ENCODE peak calls at places on chromosomes 13 and 19, in eight cellular contexts. E is AG04450; J is ovary; H is AG10803; Q is ascending aorta; T is fibroblast of mammary gland; Y is CD8-positive, alpha-beta T cell; C is adrenal gland. I is an unnamed sample.

GRCh38 chr13:52118595-52118994 is 10.3 kb downstream of the NEK5 start:
- DNase-seq in E (no peak), J (no peak), H (no peak), Q (no peak), T (no peak), Y (no peak), C (no peak), I (no peak)

GRCh38 chr19:18590273-18591272 is 2.0 kb downstream of the REX1BD start:
- DNase-seq in E (no peak), J (peak), H (peak), Q (no peak), T (peak), Y (no peak), C (no peak), I (peak)

GRCh38 chr13:83929147-83929546 is 46.9 kb upstream of the SLITRK1 start:
- DNase-seq in E (no peak), J (no peak), H (no peak), Q (no peak), T (no peak), Y (no peak), C (no peak), I (no peak)

GRCh38 chr19:16118489-16119033 is 6.9 kb downstream of the RAB8A start:
- DNase-seq in E (no peak), J (no peak), H (no peak), Q (no peak), T (no peak), Y (no peak), C (peak), I (no peak)

GRCh38 chr13:96744665-96745331 is 249.5 kb downstream of the OXGR1 start:
- DNase-seq in E (no peak), J (no peak), H (no peak), Q (no peak), T (no peak), Y (no peak), C (no peak), I (no peak)

GRCh38 chr13:86464193-86464592 is 665.0 kb upstream of the SLITRK6 start:
- DNase-seq in E (no peak), J (no peak), H (no peak), Q (no peak), T (no peak), Y (no peak), C (no peak), I (no peak)

GRCh38 chr19:4342421-4343055 is 824 bp upstream of the MPND start:
- DNase-seq in E (peak), J (peak), H (peak), Q (peak), T (peak), Y (peak), C (peak), I (peak)

GRCh38 chr13:77832339-77833100 is 86.1 kb downstream of the EDNRB start:
- DNase-seq in E (no peak), J (no peak), H (peak), Q (no peak), T (peak), Y (no peak), C (no peak), I (peak)

GRCh38 chr19:18541992-18542935 is 1.1 kb downstream of the FKBP8 start:
- DNase-seq in E (no peak), J (no peak), H (no peak), Q (no peak), T (no peak), Y (no peak), C (no peak), I (no peak)

GRCh38 chr13:86976521-86977324 is 694.4 kb upstream of the SLITRK5 start:
- DNase-seq in E (no peak), J (no peak), H (no peak), Q (no peak), T (peak), Y (no peak), C (no peak), I (no peak)

GRCh38 chr19:10419646-10420443 is 493 bp upstream of the PDE4A start:
- DNase-seq in E (no peak), J (no peak), H (no peak), Q (no peak), T (peak), Y (no peak), C (no peak), I (peak)

GRCh38 chr19:31354316-31354715 is 5.1 kb upstream of the TSHZ3 start:
- DNase-seq in E (no peak), J (no peak), H (no peak), Q (no peak), T (no peak), Y (no peak), C (no peak), I (no peak)

GRCh38 chr13:49679244-49679643 is 12.0 kb downstream of the EBPL start:
- DNase-seq in E (no peak), J (no peak), H (no peak), Q (no peak), T (no peak), Y (no peak), C (no peak), I (peak)

GRCh38 chr13:110254751-110255553 is 52.0 kb downstream of the COL4A1 start:
- DNase-seq in E (no peak), J (no peak), H (no peak), Q (no peak), T (no peak), Y (no peak), C (no peak), I (peak)

GRCh38 chr19:3976495-3977241 is 5.8 kb upstream of the DAPK3 start:
- DNase-seq in E (no peak), J (peak), H (peak), Q (no peak), T (peak), Y (no peak), C (peak), I (no peak)

DNA sequence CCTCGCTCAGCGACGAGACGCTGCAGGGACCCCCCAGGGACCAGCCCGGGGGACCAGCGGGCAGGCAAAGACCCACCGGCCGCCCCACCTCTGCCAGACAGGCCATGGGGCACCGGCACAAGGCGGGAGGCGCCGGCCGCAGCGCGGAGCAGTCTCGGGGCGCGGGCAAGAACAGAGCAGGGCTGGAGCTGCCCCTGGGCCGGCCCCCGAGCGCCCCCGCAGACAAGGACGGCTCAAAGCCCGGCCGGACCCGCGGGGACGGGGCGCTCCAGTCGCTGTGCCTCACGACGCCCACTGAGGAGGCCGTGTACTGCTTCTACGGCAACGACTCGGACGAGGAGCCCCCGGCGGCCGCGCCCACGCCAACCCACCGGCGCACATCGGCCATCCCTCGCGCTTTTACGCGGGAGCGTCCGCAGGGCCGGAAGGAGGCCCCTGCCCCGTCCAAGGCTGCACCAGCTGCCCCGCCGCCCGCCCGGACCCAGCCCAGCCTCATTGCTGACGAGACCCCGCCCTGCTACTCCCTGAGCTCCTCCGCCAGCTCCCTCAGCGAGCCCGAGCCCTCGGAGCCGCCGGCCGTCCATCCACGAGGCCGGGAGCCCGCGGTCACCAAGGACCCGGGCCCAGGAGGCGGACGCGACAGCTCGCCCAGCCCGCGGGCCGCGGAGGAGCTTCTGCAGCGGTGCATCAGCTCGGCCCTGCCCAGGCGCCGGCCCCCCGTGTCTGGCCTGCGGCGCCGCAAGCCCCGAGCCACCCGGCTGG is 11.3 kb downstream of the C19orf25 start:
- DNase-seq in E (no peak), J (peak), H (no peak), Q (no peak), T (no peak), Y (no peak), C (no peak), I (no peak)
- H3K4me3 ChIP-seq in E (no peak), J (no peak), H (no peak), Q (peak), T (no peak), Y (no peak), C (no peak), I (no peak)

DNA sequence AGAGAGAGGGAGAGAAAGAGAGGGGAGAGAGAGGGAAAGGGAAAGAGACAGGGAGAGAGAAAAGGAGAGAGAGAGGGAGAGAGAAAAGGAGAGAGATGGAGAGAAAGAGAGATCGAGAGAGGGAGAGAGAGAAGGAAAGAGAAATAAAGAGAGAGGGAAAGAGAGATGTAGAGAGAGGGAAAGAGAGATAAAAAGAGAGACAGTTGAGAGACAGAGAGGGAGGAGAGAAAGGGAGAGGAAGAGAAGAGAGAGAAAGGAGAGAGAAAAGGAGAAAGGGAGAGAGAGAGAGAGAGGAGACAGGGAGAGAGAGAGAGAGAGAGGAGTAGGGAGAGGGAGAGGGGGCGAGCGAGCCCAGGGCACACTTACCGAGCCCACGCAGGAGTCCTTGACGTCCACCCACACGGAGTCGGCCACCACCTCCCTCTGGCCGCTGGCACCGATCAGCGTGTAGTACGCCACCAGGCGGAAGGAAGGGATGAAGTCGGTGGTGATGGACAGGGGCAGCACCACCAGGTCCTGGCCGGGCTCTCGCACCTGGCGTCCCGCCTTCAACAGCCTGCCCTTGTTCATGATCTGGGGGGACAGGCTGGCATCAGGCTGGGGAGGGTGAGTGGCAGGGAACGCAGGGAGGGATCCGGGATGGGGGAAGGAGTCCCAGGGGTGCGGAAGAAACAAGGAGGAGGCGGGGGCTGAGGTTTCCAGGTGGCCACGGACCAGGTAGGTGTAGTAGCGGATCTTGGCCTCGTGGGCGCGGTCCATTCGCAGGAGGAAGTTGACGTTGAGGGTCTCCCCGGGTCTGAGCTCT is 10.0 kb downstream of the C3 start:
- DNase-seq in E (no peak), J (no peak), H (no peak), Q (no peak), T (no peak), Y (no peak), C (no peak), I (no peak)
- TF ChIP-seq CTCF in E (no peak), J (no peak), H (no peak), Q (no peak), T (no peak), Y (no peak), C (no peak), I (no peak)

GRCh38 chr19:45682117-45682516 is 9.6 kb downstream of the SNRPD2 start:
- DNase-seq in E (no peak), J (no peak), H (no peak), Q (no peak), T (no peak), Y (no peak), C (no peak), I (no peak)
- H3K4me3 ChIP-seq in E (no peak), J (no peak), H (no peak), Q (no peak), T (no peak), Y (peak), C (no peak), I (no peak)

DNA sequence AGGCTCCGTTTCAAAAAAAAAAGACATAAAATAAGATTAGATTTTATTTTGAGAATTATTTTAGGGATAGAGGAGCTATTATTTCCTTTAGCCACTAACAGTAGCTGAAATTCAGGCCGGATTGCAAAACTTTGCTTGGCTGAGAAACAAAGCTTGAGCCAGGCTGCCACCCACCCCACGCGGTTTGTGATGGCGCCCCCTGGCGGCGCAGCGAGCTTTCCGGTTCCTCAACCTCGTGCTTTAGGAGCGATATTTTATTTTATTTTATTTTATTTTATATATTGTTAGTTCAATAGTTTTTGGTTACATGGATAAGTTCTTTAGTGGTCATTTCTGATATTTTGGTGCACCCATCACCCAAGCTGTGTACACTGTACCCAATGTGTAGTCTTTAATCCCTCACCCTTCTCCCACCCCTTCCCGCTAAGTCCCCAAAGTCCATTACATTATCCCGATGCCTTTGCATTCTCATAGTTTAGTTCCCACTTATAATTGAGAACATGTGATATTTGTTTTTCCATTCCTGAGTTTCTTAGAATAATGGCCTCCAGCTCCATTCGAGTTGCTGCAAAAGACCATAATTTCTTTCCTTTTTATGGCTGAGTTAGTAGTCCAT is 19.8 kb upstream of the CEACAM4 start:
- DNase-seq in E (no peak), J (no peak), H (peak), Q (no peak), T (peak), Y (peak), C (no peak), I (no peak)
- TF ChIP-seq CTCF in E (peak), J (no peak), H (peak), Q (no peak), T (peak), Y (peak), C (no peak), I (peak)

GRCh38 chr19:5975388-5975728 is 2.6 kb downstream of the RANBP3 start:
- DNase-seq in E (no peak), J (no peak), H (no peak), Q (no peak), T (no peak), Y (no peak), C (no peak), I (no peak)

GRCh38 chr19:5973867-5974635 is 3.9 kb downstream of the RANBP3 start:
- DNase-seq in E (no peak), J (no peak), H (no peak), Q (no peak), T (no peak), Y (no peak), C (no peak), I (no peak)

GRCh38 chr19:5973376-5973775 is 4.6 kb downstream of the RANBP3 start:
- DNase-seq in E (no peak), J (no peak), H (no peak), Q (no peak), T (no peak), Y (no peak), C (no peak), I (no peak)

GRCh38 chr19:5976768-5977167 is 1.2 kb downstream of the RANBP3 start:
- DNase-seq in E (no peak), J (no peak), H (no peak), Q (no peak), T (no peak), Y (no peak), C (no peak), I (no peak)

DNA sequence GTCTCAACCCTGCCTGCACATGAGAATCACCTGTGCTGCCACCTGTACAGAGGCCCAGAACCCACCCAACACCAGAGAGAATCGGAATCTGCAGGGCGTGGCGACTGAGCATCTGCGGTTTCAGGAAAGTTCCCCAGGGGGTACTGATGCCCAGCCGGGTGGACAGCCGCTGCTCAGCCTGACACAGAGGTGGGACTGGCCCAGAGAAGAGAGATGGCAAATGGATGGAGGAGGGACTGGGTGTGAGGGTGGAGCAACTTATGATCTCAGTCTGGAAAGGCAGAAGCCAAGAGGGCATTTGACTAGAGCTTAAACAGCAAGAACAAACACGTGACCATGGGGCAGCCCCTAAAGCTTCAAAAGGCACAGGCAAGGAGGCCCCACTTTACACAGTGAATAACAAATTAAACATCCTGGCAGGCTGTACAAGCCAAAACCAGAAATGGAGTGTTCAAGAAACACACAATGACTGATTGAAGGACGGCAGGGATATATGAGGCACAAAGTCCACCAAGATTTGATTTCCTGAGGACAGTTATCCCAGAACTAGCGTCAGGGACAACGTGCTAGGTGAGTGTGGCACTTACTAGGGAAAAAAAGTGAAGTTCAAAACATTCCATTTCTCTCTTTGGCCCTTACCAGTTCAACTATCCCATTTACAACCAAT is 3.1 kb downstream of the RANBP3 start:
- DNase-seq in E (no peak), J (no peak), H (no peak), Q (no peak), T (peak), Y (peak), C (no peak), I (no peak)
- H3K4me3 ChIP-seq in E (no peak), J (no peak), H (no peak), Q (no peak), T (no peak), Y (peak), C (no peak), I (no peak)

DNA sequence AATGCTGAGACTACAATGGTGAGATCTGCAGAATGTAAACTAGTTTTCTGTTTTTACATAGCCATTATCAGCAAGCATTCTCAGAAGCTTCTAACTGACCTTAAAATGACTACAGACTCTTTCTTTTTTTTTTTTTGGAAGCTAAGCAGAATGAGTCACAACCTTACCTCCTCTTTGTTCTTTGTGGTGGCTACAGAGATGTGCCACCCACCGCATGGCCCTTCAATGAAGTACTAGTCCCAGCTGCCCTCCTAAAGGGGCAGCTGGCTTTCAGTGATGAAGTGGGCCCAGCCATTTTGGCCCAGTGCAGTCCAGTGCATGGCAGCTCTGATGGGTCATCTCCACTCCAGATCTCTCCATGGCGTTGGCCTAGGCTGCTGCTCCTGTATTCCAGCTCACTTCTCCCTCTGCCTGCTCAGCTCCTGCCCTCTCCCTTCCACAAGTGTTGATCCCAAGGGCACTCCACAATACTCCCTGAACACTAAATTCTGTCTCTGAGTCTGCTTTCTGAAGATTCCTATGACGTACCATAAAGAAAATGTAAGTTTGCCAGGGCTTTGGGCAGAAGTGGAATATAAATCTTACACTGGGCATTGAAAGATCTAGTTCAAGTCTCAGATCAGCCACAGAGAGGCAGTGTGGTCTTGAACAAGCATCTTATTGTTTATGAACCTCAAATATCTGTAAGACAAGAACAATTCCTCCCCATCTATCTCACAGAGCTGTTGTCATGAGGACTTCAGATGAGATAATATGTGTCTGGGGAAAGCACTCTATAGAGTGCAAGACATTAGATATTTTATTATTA is 85.6 kb downstream of the RXFP2 start:
- DNase-seq in E (no peak), J (no peak), H (peak), Q (no peak), T (peak), Y (no peak), C (no peak), I (peak)
- TF ChIP-seq CTCF in E (peak), J (no peak), H (peak), Q (peak), T (peak), Y (no peak), C (no peak), I (peak)

GRCh38 chr19:2289714-2290435 is 7.9 kb upstream of the PEAK3 start:
- DNase-seq in E (no peak), J (no peak), H (no peak), Q (no peak), T (no peak), Y (peak), C (no peak), I (no peak)
- H3K4me3 ChIP-seq in E (peak), J (peak), H (peak), Q (peak), T (no peak), Y (peak), C (no peak), I (no peak)

GRCh38 chr13:39415403-39415802 is 187.6 kb downstream of the LHFPL6 start:
- DNase-seq in E (no peak), J (peak), H (peak), Q (no peak), T (peak), Y (no peak), C (peak), I (peak)
- TF ChIP-seq CTCF in E (peak), J (no peak), H (peak), Q (no peak), T (peak), Y (no peak), C (peak), I (peak)

DNA sequence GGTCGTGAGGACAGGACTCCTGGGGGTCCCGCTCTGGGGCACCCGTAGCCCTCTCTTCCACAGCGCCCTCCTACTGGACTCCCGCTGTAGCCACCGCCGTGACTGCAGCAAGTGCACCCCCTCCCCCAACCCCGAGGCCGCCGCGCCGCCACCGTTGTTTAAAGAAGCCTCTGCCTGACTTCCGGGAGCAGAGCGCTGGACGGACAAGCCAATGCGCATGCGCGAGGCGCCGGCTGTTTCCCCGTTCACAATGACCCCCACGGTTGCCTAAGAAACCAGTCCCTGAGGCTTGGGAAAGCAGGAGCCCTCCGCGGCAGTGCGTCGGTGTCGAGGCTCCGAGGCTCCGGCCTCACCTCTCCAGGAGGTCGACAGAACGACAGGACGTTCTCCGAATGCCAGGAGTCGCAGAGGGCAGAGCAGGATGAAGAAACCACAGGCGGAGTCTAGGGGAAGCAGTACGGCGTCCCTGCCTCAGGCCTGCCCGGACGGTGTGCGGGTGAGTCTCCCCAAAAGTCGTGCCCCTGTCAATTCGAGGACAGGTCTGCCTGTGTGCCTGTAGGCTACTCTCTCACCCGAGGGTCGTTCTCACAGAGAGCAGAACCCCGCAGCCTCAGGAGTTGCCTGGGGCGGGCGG is 70.5 kb upstream of the ZNF420 start:
- DNase-seq in E (peak), J (peak), H (peak), Q (no peak), T (peak), Y (peak), C (peak), I (peak)
- H3K4me3 ChIP-seq in E (peak), J (peak), H (peak), Q (peak), T (peak), Y (peak), C (no peak), I (peak)